ENCODE peak calls at places on chromosomes 4 and X, in ten cellular contexts. B, C, Q, A, H, G, O, N, L and U are unnamed samples.

GRCh38 chr4:145218251-145218650 is 37.9 kb upstream of the OTUD4 start:
- DNase-seq in L (no peak), C (no peak), A (no peak), G (no peak), O (no peak), B (peak; percentile 28), N (peak; percentile 3), H (no peak), Q (no peak), U (no peak)

GRCh38 chr4:181685911-181686310 is 557.3 kb upstream of the TENM3 start:
- DNase-seq in G (peak; percentile 86), H (no peak), Q (no peak), L (no peak), N (no peak), A (peak; percentile 67), B (no peak), O (peak; percentile 21), C (no peak), U (no peak)

GRCh38 chr4:139950568-139950967 is 203.4 kb downstream of the MAML3 start:
- DNase-seq in L (no peak), A (peak; percentile 42), H (peak; percentile 9), B (no peak), N (peak; percentile 84), G (peak; percentile 38), Q (no peak), C (no peak), O (no peak), U (no peak)

GRCh38 chr4:169612869-169613859 is 781 bp upstream of the NEK1 start:
- DNase-seq in C (peak; percentile 89), A (peak; percentile 62), B (peak; percentile 60), O (peak; percentile 92), N (peak; percentile 54), Q (peak; percentile 77), G (peak; percentile 80), L (peak; percentile 73), H (peak; percentile 53), U (no peak)

GRCh38 chrX:70433848-70434351 is 10.7 kb upstream of the DLG3 start:
- DNase-seq in A (peak; percentile 84), C (peak; percentile 86), B (peak; percentile 67), G (peak; percentile 51), Q (peak; percentile 42), H (peak; percentile 3), L (peak; percentile 60), N (peak; percentile 86), O (peak; percentile 78), U (peak; percentile 43)

GRCh38 chr4:119735136-119735770 is 106.6 kb upstream of the PDE5A start:
- DNase-seq in O (no peak), N (peak; percentile 40), L (no peak), G (peak; percentile 90), C (no peak), A (peak; percentile 66), H (no peak), Q (no peak), B (no peak), U (no peak)

GRCh38 chr4:4662230-4662629 is 120.4 kb upstream of the STX18 start:
- DNase-seq in L (no peak), Q (no peak), G (no peak), A (no peak), O (no peak), N (no peak), H (no peak), C (no peak), B (no peak), U (no peak)

GRCh38 chr4:123651536-123652175 is 255.1 kb downstream of the SPRY1 start:
- DNase-seq in C (no peak), A (no peak), N (no peak), G (no peak), O (no peak), H (no peak), B (no peak), L (no peak), Q (no peak), U (no peak)

GRCh38 chr4:12712648-12713339 is 771.3 kb downstream of the RAB28 start:
- DNase-seq in H (no peak), Q (no peak), G (no peak), O (peak; percentile 3), N (no peak), A (no peak), B (no peak), C (no peak), L (no peak), U (no peak)

GRCh38 chr4:16685536-16685935 is 212.9 kb downstream of the LDB2 start:
- DNase-seq in A (no peak), B (no peak), L (no peak), C (no peak), N (no peak), O (no peak), H (no peak), Q (no peak), G (peak; percentile 95), U (no peak)